ENCODE peak calls at places on chromosomes 5 and 9, in six cellular contexts. P is IMR-90, N is neural progenitor cell, B is brain microvascular endothelial cell, K is fibroblast of pulmonary artery, H is mucosa of descending colon. W is an unnamed sample.

GRCh38 chr9:114538241-114538640 is 33.0 kb upstream of the WHRN start:
- DNase-seq in P (no peak), N (peak), B (no peak), K (no peak), H (peak), W (no peak)

GRCh38 chr5:14842117-14842516 is 29.5 kb downstream of the ANKH start:
- DNase-seq in B (no peak), N (no peak), P (no peak), K (no peak), H (no peak), W (no peak)

GRCh38 chr5:39453606-39454005 is 28.8 kb upstream of the DAB2 start:
- DNase-seq in N (no peak), H (no peak), P (no peak), B (no peak), K (no peak), W (no peak)

GRCh38 chr5:141618030-141618803 is 583 bp downstream of the DIAPH1 start:
- DNase-seq in B (no peak), P (peak), H (peak), N (peak), K (no peak), W (no peak)

GRCh38 chr9:1709347-1709746 is 305.8 kb upstream of the SMARCA2 start:
- DNase-seq in N (peak), P (no peak), B (no peak), K (no peak), H (peak), W (no peak)

GRCh38 chr9:706606-707451 is 134.7 kb upstream of the DMRT1 start:
- DNase-seq in P (peak), H (peak), N (peak), K (peak), B (peak), W (no peak)

GRCh38 chr9:93002700-93003099 is 55.4 kb downstream of the FGD3 start:
- DNase-seq in N (no peak), H (no peak), B (no peak), P (no peak), K (no peak), W (no peak)

GRCh38 chr5:138032028-138032571 is 779 bp downstream of the FAM13B start:
- DNase-seq in N (no peak), H (peak), P (peak), B (peak), K (peak), W (no peak)

GRCh38 chr5:37836173-37837100 is 3.4 kb downstream of the GDNF start:
- DNase-seq in K (peak), B (no peak), H (no peak), N (peak), P (peak), W (no peak)

GRCh38 chr9:6216951-6217350 is 1.3 kb downstream of the IL33 start:
- DNase-seq in H (no peak), P (no peak), K (peak), N (no peak), B (no peak), W (no peak)

GRCh38 chr9:115289757-115290208 is 171.8 kb upstream of the TNC start:
- DNase-seq in N (no peak), P (peak), H (no peak), K (peak), B (peak), W (peak)

GRCh38 chr5:76790632-76791290 is 28.1 kb upstream of the F2RL1 start:
- DNase-seq in H (peak), K (peak), B (peak), P (peak), N (no peak), W (peak)

GRCh38 chr5:85010014-85010562 is 625.4 kb upstream of the EDIL3 start:
- DNase-seq in N (no peak), P (no peak), B (no peak), H (no peak), K (no peak), W (no peak)
- H3K4me3 ChIP-seq in N (no peak), P (no peak), B (no peak), H (no peak), K (no peak), W (no peak)

GRCh38 chr9:82130331-82131042 is 141.9 kb downstream of the SPATA31D1 start:
- DNase-seq in B (no peak), P (no peak), K (no peak), H (no peak), N (no peak), W (no peak)
- TF ChIP-seq CTCF in B (no peak), P (no peak), K (no peak), H (no peak), N (no peak), W (no peak)

DNA sequence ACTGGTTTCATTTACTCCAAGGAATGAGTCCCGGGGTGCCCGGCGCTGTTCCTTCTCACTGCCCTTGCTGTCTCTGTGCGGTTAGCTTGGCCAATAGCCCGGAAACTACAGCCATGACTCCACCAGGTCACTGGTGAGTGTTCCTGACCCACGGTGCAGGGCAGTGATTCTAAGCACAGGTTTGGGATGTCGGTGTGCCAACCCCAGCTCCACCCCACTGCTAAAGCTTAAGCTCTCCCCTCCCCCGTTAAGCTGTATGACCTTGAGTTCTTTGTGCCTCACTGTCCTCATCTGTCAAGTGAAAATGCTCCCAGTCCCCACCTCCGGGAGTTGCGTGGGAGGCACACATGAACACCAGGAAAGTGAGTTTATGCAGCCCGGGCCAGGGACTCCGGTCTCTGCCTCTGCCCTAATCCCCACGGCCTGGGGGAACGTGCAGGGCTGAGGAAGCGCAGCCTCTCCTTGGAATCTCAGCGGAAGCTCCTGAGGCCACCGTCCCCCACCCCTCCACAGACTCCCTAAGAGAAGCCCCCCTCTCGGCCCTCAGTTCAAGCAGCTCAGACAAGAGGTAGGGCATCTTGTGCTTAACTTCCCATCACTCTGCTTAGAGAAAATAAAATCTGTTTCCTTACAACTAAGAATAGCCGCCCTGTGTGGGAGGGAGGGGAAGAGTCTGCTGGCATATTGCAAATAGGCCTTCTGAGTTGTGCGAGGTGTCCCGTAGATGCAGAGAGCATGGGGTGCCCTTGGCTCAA is 92.0 kb upstream of the RAI14 start:
- DNase-seq in H (no peak), N (peak), K (peak), P (peak), B (peak), W (peak)
- H3K4me3 ChIP-seq in H (no peak), N (no peak), K (no peak), P (no peak), B (peak), W (no peak)

GRCh38 chr9:75921403-75922127 is 31.1 kb downstream of the PCSK5 start:
- DNase-seq in K (no peak), H (no peak), P (no peak), N (no peak), B (no peak), W (no peak)
- TF ChIP-seq CTCF in K (no peak), H (no peak), P (no peak), N (no peak), B (no peak), W (no peak)